ENCODE peak calls at places on chromosomes 2 and 18, in ten cellular contexts. H is IMR-90, N is endodermal cell, O is GM23248, X is GM12878, Y is fibroblast of lung, B is endothelial cell of umbilical vein, G is H9, U is HCT116, S is H1. V is an unnamed sample.

GRCh38 chr2:177710003-177710411 is 317.4 kb downstream of the AGPS start:
- DNase-seq in H (no peak), N (no peak), O (no peak), X (no peak), Y (no peak), B (no peak), G (no peak), U (no peak), S (no peak), V (no peak)

GRCh38 chr18:32308493-32309120 is 118.8 kb downstream of the MEP1B start:
- DNase-seq in H (peak), N (no peak), O (peak), X (no peak), Y (peak), B (peak), G (no peak), U (peak), S (no peak), V (no peak)

GRCh38 chr2:155356250-155356649 is 657.8 kb downstream of the KCNJ3 start:
- DNase-seq in H (no peak), N (no peak), O (no peak), X (no peak), Y (no peak), B (no peak), G (no peak), U (no peak), S (no peak), V (no peak)

GRCh38 chr2:45849491-45850283 is 198.2 kb downstream of the PRKCE start:
- DNase-seq in H (peak), N (no peak), O (peak), X (no peak), Y (peak), B (no peak), G (no peak), U (no peak), S (no peak), V (no peak)

GRCh38 chr18:567119-567518 is 13.1 kb upstream of the CETN1 start:
- DNase-seq in H (no peak), N (no peak), O (no peak), X (no peak), Y (no peak), B (no peak), G (no peak), U (no peak), S (no peak), V (no peak)

GRCh38 chr2:217901826-217902225 is 101.0 kb downstream of the TNS1 start:
- DNase-seq in H (peak), N (no peak), O (peak), X (no peak), Y (peak), B (no peak), G (no peak), U (no peak), S (no peak), V (no peak)

GRCh38 chr2:42289222-42289621 is 71.8 kb downstream of the COX7A2L start:
- DNase-seq in H (no peak), N (no peak), O (no peak), X (no peak), Y (no peak), B (no peak), G (no peak), U (no peak), S (no peak), V (no peak)

GRCh38 chr2:226721541-226721940 is 78.1 kb downstream of the IRS1 start:
- DNase-seq in H (peak), N (peak), O (peak), X (no peak), Y (no peak), B (no peak), G (no peak), U (no peak), S (no peak), V (no peak)

GRCh38 chr2:172931256-172931894 is 144.3 kb upstream of the MAP3K20 start:
- DNase-seq in H (peak), N (peak), O (peak), X (no peak), Y (peak), B (peak), G (no peak), U (no peak), S (no peak), V (no peak)

GRCh38 chr2:224217962-224218347 is 178.9 kb upstream of the SERPINE2 start:
- DNase-seq in H (peak), N (no peak), O (peak), X (no peak), Y (peak), B (no peak), G (no peak), U (no peak), S (no peak), V (no peak)

GRCh38 chr2:38315707-38316333 is 61.3 kb downstream of the ATL2 start:
- DNase-seq in H (peak), N (peak), O (peak), X (peak), Y (peak), B (peak), G (no peak), U (peak), S (no peak), V (peak)

GRCh38 chr2:176087330-176088047 is 3.7 kb upstream of the EVX2 start:
- DNase-seq in H (no peak), N (peak), O (no peak), X (no peak), Y (no peak), B (no peak), G (no peak), U (no peak), S (no peak), V (no peak)

GRCh38 chr2:38076250-38076709 is 329 bp upstream of the CYP1B1 start:
- DNase-seq in H (peak), N (peak), O (peak), X (no peak), Y (peak), B (peak), G (peak), U (peak), S (peak), V (peak)

GRCh38 chr2:240597054-240597418 is 10.5 kb downstream of the CAPN10 start:
- DNase-seq in H (no peak), N (no peak), O (no peak), X (no peak), Y (no peak), B (no peak), G (no peak), U (no peak), S (no peak), V (no peak)

GRCh38 chr2:165293439-165294420 is 54.5 kb downstream of the SCN2A start:
- DNase-seq in H (peak), N (peak), O (peak), X (peak), Y (peak), B (peak), G (peak), U (peak), S (no peak), V (peak)

GRCh38 chr2:161354106-161354505 is 45.9 kb downstream of the PSMD14 start:
- DNase-seq in H (no peak), N (no peak), O (no peak), X (no peak), Y (no peak), B (no peak), G (no peak), U (no peak), S (no peak), V (no peak)

GRCh38 chr2:182186132-182186735 is 200.6 kb downstream of the PPP1R1C start:
- DNase-seq in H (peak), N (no peak), O (peak), X (no peak), Y (peak), B (peak), G (no peak), U (peak), S (no peak), V (peak)

DNA sequence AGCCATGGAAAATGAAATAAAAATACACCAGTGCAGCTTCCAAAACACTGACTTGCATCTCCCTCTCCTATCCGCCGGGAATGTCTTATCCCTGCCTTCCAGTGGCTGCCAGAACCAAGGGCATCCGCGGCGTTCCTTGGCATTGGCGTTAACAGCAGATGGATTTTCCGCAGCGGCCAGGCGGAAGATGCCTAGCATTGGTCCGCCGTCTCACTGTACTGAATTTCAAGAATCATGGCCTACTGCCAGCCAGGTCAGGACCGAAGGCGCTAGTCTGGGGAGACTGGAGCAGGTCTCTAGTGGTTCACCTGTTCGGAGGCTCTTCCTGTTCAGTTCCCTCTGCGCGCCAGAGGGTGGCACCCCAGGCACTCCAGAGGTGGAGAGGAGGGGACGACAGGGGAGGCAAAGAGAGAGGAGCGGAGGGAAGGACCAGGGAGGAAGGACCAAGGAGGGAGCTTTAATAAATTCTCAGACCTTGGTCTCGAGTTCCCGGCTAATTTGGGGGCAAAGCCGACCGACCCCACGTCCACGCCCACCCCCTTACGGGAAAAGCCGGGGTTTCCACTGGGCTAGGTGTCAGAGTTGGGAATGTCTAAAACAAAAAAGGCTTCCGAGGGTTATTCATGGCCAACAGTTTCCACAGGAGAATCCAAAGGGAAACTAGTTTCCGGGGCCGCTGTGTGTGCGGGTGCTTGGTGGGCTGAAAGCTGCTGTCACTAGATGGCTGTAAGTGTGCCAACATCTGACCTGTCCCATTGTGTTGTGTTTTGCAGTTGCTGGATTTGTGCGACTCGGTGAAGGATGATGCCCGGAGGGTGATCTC is 3.7 kb upstream of the BCL2L11 start:
- DNase-seq in H (peak), N (peak), O (peak), X (peak), Y (peak), B (peak), G (peak), U (peak), S (peak), V (peak)
- H3K9ac ChIP-seq in H (peak), N (no peak), O (peak), X (no peak), Y (no peak), B (no peak), G (no peak), U (no peak), S (no peak), V (peak)

GRCh38 chr2:16661936-16662335 is 3.7 kb downstream of the CYRIA start:
- DNase-seq in H (no peak), N (peak), O (no peak), X (no peak), Y (peak), B (no peak), G (no peak), U (no peak), S (no peak), V (no peak)
- H3K9ac ChIP-seq in H (no peak), N (no peak), O (no peak), X (no peak), Y (no peak), B (no peak), G (no peak), U (no peak), S (no peak), V (no peak)

GRCh38 chr2:74481961-74482800 is 617 bp downstream of the CCDC142 start:
- DNase-seq in H (no peak), N (peak), O (peak), X (no peak), Y (peak), B (no peak), G (no peak), U (no peak), S (peak), V (peak)

GRCh38 chr2:74482801-74483674 is at the start of the genes CCDC142 and TTC31:
- DNase-seq in H (peak), N (peak), O (peak), X (peak), Y (peak), B (peak), G (peak), U (peak), S (peak), V (peak)

GRCh38 chr2:74486141-74486540 is 3.3 kb downstream of the TTC31 start:
- DNase-seq in H (no peak), N (no peak), O (no peak), X (no peak), Y (no peak), B (no peak), G (no peak), U (no peak), S (no peak), V (no peak)

DNA sequence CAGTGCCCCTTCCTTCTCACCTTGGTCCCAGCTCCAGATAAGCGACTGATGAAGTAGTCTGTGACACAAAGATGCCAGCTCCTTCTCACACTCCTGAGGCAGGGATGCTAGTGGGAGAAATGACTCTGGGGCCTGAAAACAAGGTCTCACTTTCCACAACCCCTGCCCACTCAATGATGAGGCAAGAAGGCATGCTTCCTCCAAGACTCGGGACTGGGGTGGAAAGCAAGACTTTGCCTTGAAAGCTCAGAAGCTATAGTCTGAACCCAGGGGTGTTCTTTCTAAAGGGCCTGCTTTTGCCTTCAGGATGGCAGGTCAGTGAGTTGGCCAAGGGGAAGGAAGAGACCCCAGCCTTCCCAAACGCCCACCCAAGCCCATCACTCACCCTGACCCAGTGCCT is 1.4 kb downstream of the CCDC142 start:
- DNase-seq in H (no peak), N (no peak), O (peak), X (no peak), Y (peak), B (no peak), G (no peak), U (no peak), S (no peak), V (no peak)
- H3K9ac ChIP-seq in H (peak), N (no peak), O (peak), X (peak), Y (no peak), B (no peak), G (peak), U (peak), S (no peak), V (peak)

DNA sequence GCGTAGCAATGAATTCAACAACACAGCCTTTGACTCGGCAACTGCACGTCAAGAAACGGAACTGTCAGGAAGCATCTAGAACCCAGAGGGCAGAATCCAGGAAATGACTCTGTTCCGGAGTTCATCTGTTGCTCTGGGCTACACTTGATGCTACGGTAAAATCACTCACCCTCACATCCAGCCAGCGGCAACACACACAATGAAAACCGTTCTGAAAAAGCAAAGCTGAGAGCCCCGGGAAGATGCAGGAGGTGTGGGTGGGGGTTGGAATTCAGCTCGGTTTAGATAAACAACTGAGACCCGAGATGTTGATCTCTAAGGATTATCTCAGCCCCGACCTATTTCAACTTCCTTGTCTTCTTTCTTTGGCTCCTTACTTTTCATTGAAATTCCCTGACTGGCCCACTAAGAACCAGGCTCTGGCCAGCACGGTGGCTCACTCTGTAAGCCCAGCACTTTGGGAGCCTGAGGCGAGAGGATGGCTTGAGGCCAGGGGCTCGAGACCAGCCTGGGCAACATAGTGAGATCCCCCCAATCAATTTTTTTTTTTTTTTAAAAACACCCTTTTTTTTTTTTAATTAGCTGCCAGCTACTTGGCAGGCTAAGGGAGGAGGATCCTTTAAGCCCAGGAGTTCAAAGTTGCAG is 13.3 kb upstream of the RAB17 start:
- DNase-seq in H (peak), N (peak), O (peak), X (peak), Y (peak), B (peak), G (no peak), U (no peak), S (no peak), V (no peak)
- H3K9ac ChIP-seq in H (no peak), N (peak), O (peak), X (peak), Y (no peak), B (peak), G (no peak), U (no peak), S (no peak), V (no peak)

V was measured in Karpas-422.